ENCODE peak calls at places on chromosome 1, in seven cellular contexts. U is SK-N-SH, J is suprapubic skin, C is transverse colon, X is GM23338, Q is stomach, W is K562. F is an unnamed sample. For H3K4me1, the result is how much of the 10 kb centered on the place peaks cover.

GRCh38 chr1:37923551-37923889 is 23.3 kb downstream of the INPP5B start:
- DNase-seq in C (no peak), Q (no peak), X (no peak), W (no peak), U (no peak), J (no peak), F (no peak)

GRCh38 chr1:42777860-42778259 is 6.9 kb upstream of the TMEM269 start:
- DNase-seq in W (peak), C (no peak), J (no peak), X (peak), U (peak), Q (no peak), F (no peak)

GRCh38 chr1:160177231-160177630 is 13.1 kb upstream of the CASQ1 start:
- DNase-seq in X (no peak), J (no peak), W (no peak), Q (no peak), C (no peak), U (no peak), F (no peak)

GRCh38 chr1:63774617-63775417 is 1.0 kb downstream of the ROR1 start:
- DNase-seq in Q (peak), X (peak), W (no peak), U (peak), J (peak), C (peak), F (no peak)

GRCh38 chr1:108000620-108001105 is 35.7 kb upstream of the VAV3 start:
- DNase-seq in C (no peak), X (no peak), U (peak), J (no peak), Q (peak), W (no peak), F (peak)

GRCh38 chr1:101174722-101175121 is 62.1 kb upstream of the S1PR1 start:
- DNase-seq in J (no peak), W (no peak), C (no peak), Q (no peak), X (peak), U (no peak), F (no peak)

GRCh38 chr1:118989006-118989736 is 1.0 kb upstream of the TBX15 start:
- DNase-seq in X (peak), J (no peak), Q (no peak), C (no peak), U (no peak), W (no peak), F (no peak)

GRCh38 chr1:49339043-49339442 is 562.4 kb upstream of the BEND5 start:
- DNase-seq in U (no peak), W (no peak), Q (no peak), C (no peak), J (no peak), X (no peak), F (no peak)

GRCh38 chr1:97621955-97622354 is 298.9 kb downstream of the DPYD start:
- DNase-seq in W (no peak), U (no peak), J (no peak), C (no peak), Q (no peak), X (no peak), F (no peak)

GRCh38 chr1:62271932-62272728 is 47.1 kb downstream of the KANK4 start:
- DNase-seq in X (peak), U (peak), C (no peak), J (no peak), W (no peak), Q (no peak), F (no peak)

GRCh38 chr1:224726783-224727182 is 110.7 kb downstream of the CNIH3 start:
- DNase-seq in W (no peak), Q (no peak), C (no peak), U (no peak), X (no peak), J (peak), F (no peak)

GRCh38 chr1:105416246-105416645 is 1640.2 kb upstream of the PRMT6 start:
- DNase-seq in Q (no peak), C (no peak), U (no peak), X (peak), J (no peak), W (no peak), F (no peak)

GRCh38 chr1:3634059-3634800 is 9.4 kb downstream of the TPRG1L start:
- DNase-seq in Q (no peak), W (no peak), C (no peak), X (no peak), J (no peak), U (no peak), F (no peak)

GRCh38 chr1:58996341-58997059 is 212.7 kb upstream of the JUN start:
- DNase-seq in J (no peak), Q (no peak), W (no peak), U (no peak), X (no peak), C (no peak), F (no peak)

GRCh38 chr1:241888232-241888631 is 40.2 kb downstream of the EXO1 start:
- DNase-seq in W (no peak), Q (no peak), C (no peak), J (no peak), U (no peak), X (no peak), F (no peak)

GRCh38 chr1:165451696-165452095 is 6.8 kb upstream of the RXRG start:
- DNase-seq in Q (no peak), J (no peak), X (no peak), W (no peak), U (no peak), C (no peak), F (no peak)

GRCh38 chr1:151993084-151993733 is 450 bp downstream of the S100A10 start:
- DNase-seq in C (peak), W (no peak), X (peak), U (no peak), J (peak), Q (peak), F (no peak)

GRCh38 chr1:40648928-40649591 is 16.4 kb downstream of the RIMS3 start:
- DNase-seq in Q (no peak), J (no peak), X (no peak), U (no peak), W (no peak), C (no peak), F (no peak)

GRCh38 chr1:165661691-165662090 is 30.7 kb downstream of the MGST3 start:
- DNase-seq in Q (no peak), J (no peak), U (peak), X (no peak), C (no peak), W (no peak), F (no peak)

GRCh38 chr1:85397490-85398044 is 67.4 kb downstream of the DDAH1 start:
- DNase-seq in X (peak), Q (no peak), C (no peak), J (no peak), U (no peak), W (no peak), F (no peak)

GRCh38 chr1:8031176-8031785 is 5.2 kb upstream of the ERRFI1 start:
- DNase-seq in W (peak), J (no peak), C (no peak), U (peak), X (peak), Q (no peak), F (no peak)

GRCh38 chr1:221892301-221892830 is 150.5 kb upstream of the DUSP10 start:
- DNase-seq in X (no peak), C (no peak), Q (no peak), U (no peak), J (no peak), W (no peak), F (no peak)

GRCh38 chr1:56617141-56617540 is 28.0 kb upstream of the PRKAA2 start:
- DNase-seq in Q (no peak), U (no peak), X (no peak), W (no peak), C (no peak), J (no peak), F (no peak)

GRCh38 chr1:200124309-200124708 is 96.8 kb downstream of the NR5A2 start:
- DNase-seq in W (no peak), Q (no peak), U (no peak), J (no peak), X (no peak), C (no peak), F (no peak)

GRCh38 chr1:53473463-53473862 is 14.3 kb downstream of the DMRTB1 start:
- DNase-seq in W (no peak), J (no peak), Q (no peak), C (no peak), X (no peak), U (no peak), F (no peak)

GRCh38 chr1:20753589-20753988 is 21.1 kb upstream of the SH2D5 start:
- DNase-seq in J (no peak), U (no peak), Q (no peak), C (no peak), W (no peak), X (no peak), F (no peak)

GRCh38 chr1:59481915-59482505 is 185.1 kb downstream of the FGGY start:
- DNase-seq in U (no peak), Q (no peak), J (no peak), W (no peak), C (no peak), X (no peak), F (no peak)

GRCh38 chr1:200873671-200874397 is 1.1 kb downstream of the GPR25 start:
- DNase-seq in C (no peak), W (no peak), Q (no peak), X (peak), U (no peak), J (no peak), F (no peak)

GRCh38 chr1:230901711-230902110 is 33.4 kb upstream of the C1orf198 start:
- DNase-seq in C (no peak), W (no peak), Q (no peak), J (no peak), X (no peak), U (no peak), F (no peak)

GRCh38 chr1:69263982-69264381 is 303.7 kb upstream of the LRRC7 start:
- DNase-seq in W (no peak), Q (no peak), X (no peak), J (no peak), U (peak), C (no peak), F (no peak)

GRCh38 chr1:236066828-236067386 is 2.0 kb upstream of the NID1 start:
- DNase-seq in J (peak), U (no peak), Q (peak), W (no peak), C (peak), X (peak), F (peak)

GRCh38 chr1:203905275-203905674 is 43.9 kb downstream of the SNRPE start:
- DNase-seq in X (no peak), W (no peak), J (no peak), U (no peak), Q (no peak), C (no peak), F (no peak)

GRCh38 chr1:35718492-35719336 is at the start of gene C1orf216:
- DNase-seq in X (peak), W (peak), J (peak), U (peak), Q (peak), C (peak), F (peak)

GRCh38 chr1:66478116-66478515 is 55.8 kb upstream of the SGIP1 start:
- DNase-seq in U (no peak), Q (no peak), J (no peak), W (no peak), C (no peak), X (no peak), F (no peak)

DNA sequence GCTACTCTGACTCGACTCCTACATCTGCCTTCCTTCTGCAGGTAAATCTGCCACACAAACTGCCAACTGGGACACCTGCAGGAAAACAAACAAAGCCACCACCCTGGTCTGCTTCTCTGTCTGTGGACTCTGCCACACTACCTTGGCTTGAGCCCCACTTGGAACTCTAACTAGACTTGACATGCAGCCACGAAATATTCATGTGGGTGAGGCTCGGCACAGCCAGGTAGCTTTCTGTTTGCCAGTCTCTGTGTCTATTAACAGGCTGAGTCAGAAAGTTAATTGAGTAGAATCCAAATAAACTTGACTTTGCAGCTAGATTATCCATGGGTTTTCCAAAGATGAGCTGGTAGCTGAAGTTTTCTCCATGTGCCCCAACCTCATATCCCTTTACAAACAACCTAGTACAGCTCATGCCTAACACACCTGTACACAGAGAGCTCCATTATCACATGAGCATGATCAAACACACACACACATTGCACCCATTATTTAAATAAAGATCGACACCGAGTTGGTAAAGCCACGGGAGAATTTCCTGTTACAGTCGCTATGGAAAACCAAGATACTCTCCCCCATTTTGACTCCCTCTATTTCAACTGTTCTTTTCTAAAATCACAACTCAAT is 811 bp downstream of the C1orf116 start:
- DNase-seq in Q (peak), X (no peak), J (no peak), C (peak), U (no peak), W (no peak), F (peak)
- H3K4me1 ChIP-seq in Q (under half), X (under half), J (under half), C (under half), U (under half), W (half or more), F (under half)

GRCh38 chr1:1552263-1552639 is 11.8 kb upstream of the TMEM240 start:
- DNase-seq in J (no peak), W (no peak), Q (no peak), C (no peak), X (no peak), U (no peak), F (no peak)

GRCh38 chr1:1554926-1555915 is 14.8 kb upstream of the TMEM240 start:
- DNase-seq in X (no peak), W (peak), Q (no peak), J (no peak), C (no peak), U (no peak), F (no peak)

GRCh38 chr1:1556505-1556904 is 16.1 kb upstream of the TMEM240 start:
- DNase-seq in X (no peak), W (no peak), J (no peak), U (no peak), Q (no peak), C (no peak), F (no peak)

GRCh38 chr1:1553821-1554494 is 13.5 kb upstream of the TMEM240 start:
- DNase-seq in J (no peak), C (no peak), Q (no peak), U (no peak), X (no peak), W (no peak), F (no peak)

GRCh38 chr1:1554550-1554925 is 14.1 kb upstream of the TMEM240 start:
- DNase-seq in W (no peak), C (no peak), J (no peak), X (no peak), U (no peak), Q (no peak), F (no peak)
- TF ChIP-seq POLR2AphosphoS5 in W (no peak), C (no peak), J (no peak), X (no peak), U (no peak), Q (no peak), F (no peak)

DNA sequence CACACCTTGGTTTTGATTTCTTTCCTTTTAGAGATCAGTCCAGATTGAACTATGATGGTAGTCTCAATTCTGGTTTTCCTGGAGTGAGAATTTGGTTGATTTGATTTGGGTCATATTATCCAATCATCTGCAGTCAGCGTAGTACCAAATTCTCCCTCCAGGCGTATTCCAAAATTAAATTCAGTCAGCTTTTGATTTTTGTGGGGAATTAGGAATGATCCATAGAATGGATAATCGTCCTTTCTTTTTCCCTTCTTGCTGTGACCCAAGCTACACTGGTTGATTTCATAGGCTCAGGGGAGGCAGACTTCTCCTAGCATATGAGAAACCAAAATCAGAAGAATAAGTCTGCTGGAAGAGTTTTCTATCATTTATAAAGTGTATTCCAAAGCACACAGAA is 4.9 kb downstream of the PRCC start:
- DNase-seq in C (no peak), W (no peak), X (no peak), U (no peak), J (no peak), Q (no peak), F (no peak)
- TF ChIP-seq CTCF in C (no peak), W (no peak), X (no peak), U (peak), J (no peak), Q (no peak), F (no peak)

GRCh38 chr1:39395357-39395831 is 96.0 kb upstream of the BMP8A start:
- DNase-seq in Q (no peak), C (no peak), W (no peak), U (no peak), J (no peak), X (no peak), F (no peak)
- H3K4me1 ChIP-seq in Q (half or more), C (half or more), W (half or more), U (under half), J (half or more), X (half or more), F (under half)

GRCh38 chr1:234571692-234572091 is 38.3 kb downstream of the IRF2BP2 start:
- DNase-seq in U (peak), Q (no peak), C (no peak), X (no peak), J (no peak), W (no peak), F (no peak)

GRCh38 chr1:234572966-234573365 is 37.0 kb downstream of the IRF2BP2 start:
- DNase-seq in J (no peak), X (no peak), W (no peak), U (no peak), C (no peak), Q (no peak), F (no peak)

GRCh38 chr1:234570741-234571140 is 39.2 kb downstream of the IRF2BP2 start:
- DNase-seq in Q (no peak), C (no peak), X (no peak), U (no peak), J (no peak), W (no peak), F (no peak)

GRCh38 chr1:234570336-234570735 is 39.6 kb downstream of the IRF2BP2 start:
- DNase-seq in C (no peak), X (no peak), W (no peak), Q (no peak), U (no peak), J (no peak), F (no peak)

DNA sequence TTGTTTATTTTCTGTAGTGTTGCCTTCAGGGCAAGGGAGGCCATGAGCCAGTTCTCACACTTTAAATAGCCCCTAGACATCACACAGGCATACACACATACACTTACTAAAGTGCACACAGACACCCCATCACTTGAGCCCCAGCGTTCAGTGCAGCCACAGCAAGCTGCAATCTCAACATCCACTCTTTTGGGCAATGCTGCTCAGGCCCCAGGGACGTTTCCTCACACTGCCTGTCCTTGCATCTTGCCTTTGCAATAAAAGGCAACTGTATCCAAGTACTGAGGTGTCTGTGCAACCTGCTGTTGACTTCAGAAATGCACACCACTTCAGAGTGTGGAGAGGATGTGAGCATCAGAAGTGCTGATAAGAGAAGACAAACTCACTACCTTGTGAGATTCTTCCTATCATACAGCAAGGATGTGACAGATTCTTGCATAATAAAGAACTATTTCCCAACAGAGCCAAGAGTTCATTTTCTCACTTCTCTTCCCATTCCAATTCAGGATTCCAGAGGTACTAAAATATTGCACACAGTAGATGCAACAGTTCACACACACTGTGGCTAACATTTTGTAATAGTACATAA is 36.2 kb downstream of the IRF2BP2 start:
- DNase-seq in U (no peak), X (no peak), Q (no peak), J (no peak), C (no peak), W (no peak), F (no peak)
- TF ChIP-seq POLR2AphosphoS5 in U (no peak), X (no peak), Q (no peak), J (no peak), C (no peak), W (no peak), F (no peak)

GRCh38 chr1:99424087-99424486 is 159.8 kb downstream of the PLPPR4 start:
- DNase-seq in W (no peak), C (no peak), U (no peak), J (no peak), Q (no peak), X (no peak), F (no peak)

DNA sequence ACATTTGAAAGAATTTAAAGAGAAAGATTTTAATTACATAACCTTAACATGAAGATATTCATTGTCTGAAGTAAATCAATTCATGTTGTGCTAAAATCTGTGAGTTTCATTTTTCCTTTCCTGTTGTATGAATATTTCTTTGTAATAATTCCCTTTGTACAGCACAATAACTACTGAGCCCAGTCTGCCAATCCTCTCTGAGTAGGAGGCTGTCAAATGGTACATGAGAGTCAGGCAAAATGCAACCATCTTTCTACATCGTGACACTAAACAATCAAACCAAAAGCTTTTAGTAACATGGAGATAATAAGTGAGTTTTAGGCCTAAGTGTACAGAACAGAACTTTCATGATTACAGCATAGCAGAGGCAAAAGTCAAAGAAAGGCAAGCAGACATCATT is 165.5 kb downstream of the PLPPR4 start:
- DNase-seq in U (no peak), C (no peak), X (no peak), J (no peak), Q (no peak), W (no peak), F (no peak)
- TF ChIP-seq CTCF in U (no peak), C (no peak), X (no peak), J (no peak), Q (no peak), W (no peak), F (no peak)

F was measured in prostate gland.